ENCODE peak calls at places on chromosomes 12 and 14, in seven cellular contexts. T is HepG2, I is H1, V is WTC11, N is K562, R is HCT116, C is endothelial cell of umbilical vein. G is an unnamed sample.
A peak's percentile ranks its signal among the peaks of the same experiment; 100 is the strongest.

GRCh38 chr12:81141220-81141619 is 63.3 kb downstream of the ACSS3 start:
- DNase-seq in C (no peak), V (no peak), T (peak; percentile 30), I (no peak), N (no peak), R (no peak), G (no peak)

GRCh38 chr12:92745874-92746553 is 43.2 kb downstream of the PLEKHG7 start:
- DNase-seq in C (peak; percentile 99), R (peak; percentile 61), V (no peak), I (no peak), T (no peak), N (no peak), G (no peak)

GRCh38 chr14:58812050-58812690 is 174.4 kb downstream of the DACT1 start:
- DNase-seq in V (no peak), R (no peak), T (no peak), C (no peak), I (no peak), N (no peak), G (no peak)

GRCh38 chr14:105207996-105208737 is 27.1 kb upstream of the NUDT14 start:
- DNase-seq in C (no peak), R (no peak), V (no peak), T (no peak), I (no peak), N (no peak), G (no peak)

GRCh38 chr12:44972746-44973421 is 78.0 kb downstream of the DBX2 start:
- DNase-seq in V (peak; percentile 49), R (peak; percentile 22), T (peak; percentile 16), I (no peak), N (peak; percentile 30), C (peak; percentile 5), G (peak; percentile 34)

GRCh38 chr12:50788562-50788961 is 24.7 kb downstream of the ATF1 start:
- DNase-seq in R (no peak), T (peak; percentile 32), C (no peak), N (no peak), V (no peak), I (peak; percentile 1), G (no peak)

GRCh38 chr14:55711171-55711811 is 131.3 kb downstream of the KTN1 start:
- DNase-seq in N (no peak), C (no peak), I (no peak), R (no peak), V (no peak), T (no peak), G (no peak)

GRCh38 chr14:89356496-89356895 is 60.5 kb downstream of the FOXN3 start:
- DNase-seq in T (no peak), N (no peak), V (no peak), C (no peak), R (no peak), I (no peak), G (no peak)

GRCh38 chr12:122082621-122083356 is 4.2 kb downstream of the MLXIP start:
- DNase-seq in T (no peak), V (no peak), I (no peak), R (no peak), C (peak; percentile 26), N (peak; percentile 73), G (no peak)

GRCh38 chr12:3207858-3208257 is 130.7 kb downstream of the TSPAN9 start:
- DNase-seq in C (no peak), N (peak; percentile 40), T (peak; percentile 61), V (peak; percentile 81), R (peak; percentile 10), I (peak; percentile 86), G (peak; percentile 62)
- TF ChIP-seq CTCF in C (peak; percentile 13), N (peak; percentile 47), T (peak; percentile 61), V (peak; percentile 59), R (peak; percentile 77), I (peak; percentile 97), G (peak; percentile 45)

GRCh38 chr12:57434517-57435223 is at the start of gene INHBC:
- DNase-seq in N (no peak), V (peak; percentile 14), I (no peak), R (no peak), C (no peak), T (peak; percentile 66), G (peak; percentile 30)
- TF ChIP-seq MAX in N (no peak), V (no peak), I (no peak), R (no peak), C (no peak), T (peak; percentile 32), G (no peak)

GRCh38 chr14:88146881-88147649 is 142.1 kb downstream of the GPR65 start:
- DNase-seq in V (no peak), I (no peak), R (no peak), C (no peak), N (no peak), T (no peak), G (no peak)

GRCh38 chr14:88140874-88141273 is 135.9 kb downstream of the GPR65 start:
- DNase-seq in C (no peak), I (no peak), T (no peak), V (peak; percentile 14), N (no peak), R (no peak), G (no peak)

GRCh38 chr14:88142990-88143389 is 138.1 kb downstream of the GPR65 start:
- DNase-seq in V (no peak), T (no peak), N (no peak), C (no peak), R (no peak), I (no peak), G (no peak)

GRCh38 chr14:88143817-88144216 is 138.9 kb downstream of the GPR65 start:
- DNase-seq in C (no peak), T (no peak), R (no peak), I (no peak), N (peak; percentile 2), V (no peak), G (no peak)
- TF ChIP-seq CTCF in C (no peak), T (no peak), R (no peak), I (peak; percentile 22), N (peak; percentile 29), V (no peak), G (no peak)

GRCh38 chr12:48131517-48131916 is 12.4 kb downstream of the PFKM start:
- DNase-seq in I (no peak), N (no peak), V (no peak), T (no peak), C (no peak), R (no peak), G (no peak)
- TF ChIP-seq MAX in I (no peak), N (no peak), V (no peak), T (no peak), C (no peak), R (no peak), G (no peak)

GRCh38 chr12:77315407-77315806 is 250.0 kb upstream of the E2F7 start:
- DNase-seq in C (no peak), I (no peak), R (peak; percentile 3), V (no peak), N (no peak), T (no peak), G (no peak)
- TF ChIP-seq CTCF in C (no peak), I (no peak), R (peak; percentile 11), V (no peak), N (no peak), T (no peak), G (no peak)

GRCh38 chr14:76754586-76754985 is 6.7 kb upstream of the VASH1 start:
- DNase-seq in R (no peak), C (no peak), V (no peak), I (no peak), N (no peak), T (no peak), G (no peak)

GRCh38 chr14:76755610-76756390 is 5.5 kb upstream of the VASH1 start:
- DNase-seq in N (no peak), T (no peak), I (no peak), R (no peak), C (no peak), V (no peak), G (no peak)

GRCh38 chr14:76753799-76754198 is 7.5 kb upstream of the VASH1 start:
- DNase-seq in N (no peak), C (no peak), T (no peak), V (no peak), R (no peak), I (no peak), G (no peak)

GRCh38 chr14:76752744-76753143 is 8.5 kb upstream of the VASH1 start:
- DNase-seq in R (no peak), I (no peak), T (no peak), N (no peak), C (no peak), V (no peak), G (no peak)
- TF ChIP-seq MAX in R (no peak), I (no peak), T (no peak), N (no peak), C (no peak), V (no peak), G (no peak)

DNA sequence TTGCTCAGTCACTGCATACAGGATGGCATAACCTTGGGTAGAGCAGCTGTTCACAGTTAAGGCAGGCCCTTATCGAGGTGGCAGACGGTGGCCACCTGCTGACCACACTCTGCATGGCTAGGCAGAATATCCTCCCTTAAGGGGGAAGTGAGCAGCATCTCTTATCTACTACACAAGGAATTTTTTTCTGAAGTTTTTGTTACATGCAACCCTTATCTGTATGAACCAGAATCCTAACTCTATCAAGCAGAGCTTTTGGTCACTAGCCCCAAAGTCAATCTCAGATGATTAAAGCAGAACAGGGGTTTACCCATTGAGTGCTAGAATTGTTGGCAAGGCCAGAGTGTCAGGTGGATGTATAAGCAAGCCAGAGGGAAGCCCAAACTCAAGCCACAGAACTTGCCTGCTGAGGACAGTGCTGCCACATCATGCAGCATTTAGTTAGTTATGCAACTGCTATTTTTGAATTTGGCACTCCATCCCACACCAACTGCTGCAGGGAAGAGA is 192.8 kb downstream of the TBX5 start:
- DNase-seq in N (peak; percentile 33), C (no peak), T (no peak), V (no peak), R (no peak), I (no peak), G (peak; percentile 18)
- TF ChIP-seq CTCF in N (peak; percentile 25), C (no peak), T (peak; percentile 32), V (no peak), R (no peak), I (peak; percentile 35), G (peak; percentile 16)

G was measured in NB4.